ENCODE peak calls at places on chromosome 19, in four cellular contexts. B is HepG2, K is K562, C is neural progenitor cell. M is an unnamed sample. For H3K4me1, the result is how much of the 10 kb centered on the place peaks cover.

GRCh38 chr19:6828306-6828697 is 55.8 kb downstream of the VAV1 start:
- DNase-seq in B (no peak), K (peak), C (no peak), M (no peak)

GRCh38 chr19:42606660-42607351 is 12.1 kb upstream of the CEACAM8 start:
- DNase-seq in B (peak), K (peak), C (peak), M (peak)

GRCh38 chr19:1884291-1884718 is 991 bp downstream of the ABHD17A start:
- DNase-seq in K (peak), B (no peak), C (no peak), M (peak)

GRCh38 chr19:49064768-49065611 is at the start of gene NTF4:
- DNase-seq in K (peak), C (peak), B (peak), M (peak)

GRCh38 chr19:18373892-18374629 is 11.9 kb upstream of the GDF15 start:
- DNase-seq in K (peak), C (peak), B (peak), M (peak)

GRCh38 chr19:58067240-58067912 is 8.3 kb downstream of the ZNF135 start:
- DNase-seq in C (no peak), K (no peak), B (no peak), M (peak)

GRCh38 chr19:49132974-49133609 is 13.7 kb downstream of the PPFIA3 start:
- DNase-seq in K (peak), C (peak), B (no peak), M (no peak)

GRCh38 chr19:17784201-17785008 is 10.5 kb upstream of the B3GNT3 start:
- DNase-seq in K (peak), C (peak), B (peak), M (peak)

GRCh38 chr19:16066611-16067104 is 9.6 kb upstream of the TPM4 start:
- DNase-seq in K (peak), C (no peak), B (peak), M (peak)

GRCh38 chr19:16394681-16395375 is 70.2 kb downstream of the KLF2 start:
- DNase-seq in K (no peak), B (no peak), C (no peak), M (no peak)

GRCh38 chr19:4272894-4273293 is 6.2 kb upstream of the SHD start:
- DNase-seq in B (no peak), K (no peak), C (no peak), M (no peak)

GRCh38 chr19:2962018-2962670 is 15.2 kb upstream of the TLE6 start:
- DNase-seq in B (peak), K (peak), C (peak), M (peak)

GRCh38 chr19:29680447-29680846 is 15.2 kb downstream of the PLEKHF1 start:
- DNase-seq in K (no peak), C (no peak), B (no peak), M (no peak)

GRCh38 chr19:56670961-56671612 is 470 bp downstream of the ZNF835 start:
- DNase-seq in B (no peak), C (no peak), K (no peak), M (no peak)

GRCh38 chr19:39518458-39518857 is 3.5 kb downstream of the SELENOV start:
- DNase-seq in C (no peak), K (peak), B (no peak), M (no peak)

GRCh38 chr19:3914199-3914598 is 18.7 kb upstream of the NMRK2 start:
- DNase-seq in C (no peak), K (peak), B (no peak), M (no peak)

GRCh38 chr19:37227996-37228395 is 10.0 kb downstream of the ZNF383 start:
- DNase-seq in C (peak), K (peak), B (no peak), M (peak)

GRCh38 chr19:1853295-1854031 is 5.2 kb upstream of the REXO1 start:
- DNase-seq in C (peak), B (peak), K (peak), M (peak)

GRCh38 chr19:11964858-11965645 is at the start of gene ZNF763:
- DNase-seq in B (peak), C (peak), K (no peak), M (peak)

GRCh38 chr19:1063909-1064660 is 2.9 kb upstream of the ARHGAP45 start:
- DNase-seq in K (peak), B (no peak), C (no peak), M (no peak)

GRCh38 chr19:2887391-2887914 is 13.3 kb upstream of the ZNF57 start:
- DNase-seq in C (peak), K (peak), B (peak), M (peak)

GRCh38 chr19:36139120-36139472 is 770 bp upstream of the CAPNS1 start:
- DNase-seq in K (no peak), B (peak), C (no peak), M (no peak)

GRCh38 chr19:44723299-44723951 is 24.5 kb downstream of the CEACAM16 start:
- DNase-seq in C (no peak), K (no peak), B (no peak), M (no peak)
- H3K4me1 ChIP-seq in C (under half), K (under half), B (half or more), M (under half)

GRCh38 chr19:38228491-38229439 is 4.7 kb upstream of the DPF1 start:
- DNase-seq in C (peak), K (peak), B (no peak), M (no peak)
- H3K9ac ChIP-seq in C (no peak), K (no peak), B (no peak), M (peak)

GRCh38 chr19:41193420-41194156 is 569 bp downstream of the CYP2S1 start:
- DNase-seq in K (no peak), C (peak), B (no peak), M (no peak)
- TF ChIP-seq EZH2 in K (no peak), C (no peak), B (no peak), M (no peak)

GRCh38 chr19:33508009-33508408 is 13.6 kb downstream of the PEPD start:
- DNase-seq in B (no peak), K (no peak), C (no peak), M (no peak)
- H3K4me1 ChIP-seq in B (under half), K (under half), C (under half), M (under half)

DNA sequence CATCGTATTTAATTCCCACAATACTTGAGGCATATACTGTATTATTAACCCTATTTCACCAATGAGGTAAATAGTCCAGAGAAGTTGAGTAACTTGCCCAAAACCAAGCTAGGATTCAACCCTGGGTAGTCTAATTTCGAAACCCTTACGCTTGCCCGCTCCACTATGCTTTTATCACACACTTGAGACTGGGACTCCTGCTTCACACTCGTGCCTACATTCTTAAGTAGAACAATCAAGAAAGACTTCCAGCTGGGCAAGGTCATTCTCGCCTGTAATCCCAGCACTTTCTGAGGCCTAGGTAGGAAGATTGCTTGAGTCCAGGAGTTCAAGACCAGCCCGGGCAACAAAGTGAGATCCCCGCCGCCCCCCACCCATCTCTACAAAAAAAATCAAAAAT is 3.6 kb downstream of the ZNF541 start:
- DNase-seq in B (no peak), C (no peak), K (no peak), M (no peak)
- H3K9ac ChIP-seq in B (no peak), C (no peak), K (no peak), M (no peak)

DNA sequence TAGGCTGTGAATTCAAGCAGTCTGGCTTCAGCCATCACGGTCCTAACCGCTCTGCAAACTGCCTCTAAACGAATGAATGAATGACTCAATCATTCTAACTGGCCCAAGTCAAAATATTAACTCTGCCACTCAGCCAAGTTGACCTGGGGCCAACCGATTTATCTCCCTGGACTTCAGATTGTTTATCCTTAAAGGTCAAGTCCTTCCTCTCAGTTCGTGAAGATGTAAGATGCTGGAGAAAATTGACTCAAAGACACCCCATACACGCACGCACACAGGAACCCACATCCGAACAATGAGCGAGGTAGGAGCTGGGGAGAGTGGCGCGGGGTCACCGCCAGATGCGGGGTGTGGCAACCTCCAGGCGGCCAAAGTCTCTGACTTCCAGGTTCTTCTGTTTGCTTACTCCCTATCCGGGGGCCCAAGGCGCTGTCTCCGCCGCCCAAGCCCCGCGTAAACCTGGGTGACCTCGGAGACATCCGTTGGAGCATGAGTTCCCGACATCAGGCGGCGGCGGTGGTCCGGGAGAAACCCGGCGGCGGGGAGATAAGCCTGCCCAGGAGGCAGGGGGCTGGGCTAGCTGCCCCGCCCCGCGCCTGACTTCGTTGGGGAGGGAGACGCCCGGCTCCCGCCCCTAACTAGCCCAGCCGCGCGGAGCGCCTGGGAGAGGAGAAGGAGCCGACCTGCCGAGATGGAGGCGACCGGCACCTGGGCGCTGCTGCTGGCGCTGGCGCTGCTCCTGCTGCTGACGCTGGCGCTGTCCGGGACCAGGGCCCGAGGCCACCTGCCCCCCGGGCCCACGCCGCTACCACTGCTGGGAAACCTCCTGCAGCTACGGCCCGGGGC is at the start of gene CYP2S1:
- DNase-seq in K (peak), C (peak), B (no peak), M (peak)
- TF ChIP-seq EZH2 in K (no peak), C (peak), B (no peak), M (peak)